ENCODE peak calls at places on chromosomes 7 and 10, in five cellular contexts. One of them, this sample, is unnamed.

GRCh38 chr7:34453150-34453549 is 204.9 kb upstream of the NPSR1 start:
- DNase-seq in HuH-7.5: no peak
- DNase-seq in stimulated activated CD4-positive, alpha-beta T cell treated with anti-CD3 and anti-CD28 coated beads, Interleukin-4, amount 100 ng/mL, for 48 hours: no peak
- DNase-seq in mucosa of gallbladder: no peak
- DNase-seq in RPMI7951: peak; percentile 61
- DNase-seq in this sample: no peak

GRCh38 chr7:94514917-94515316 is 5.3 kb downstream of the CASD1 start:
- DNase-seq in HuH-7.5: no peak
- DNase-seq in stimulated activated CD4-positive, alpha-beta T cell treated with anti-CD3 and anti-CD28 coated beads, Interleukin-4, amount 100 ng/mL, for 48 hours: no peak
- DNase-seq in mucosa of gallbladder: no peak
- DNase-seq in RPMI7951: no peak
- DNase-seq in this sample: no peak

GRCh38 chr7:129845178-129845971 is 107.4 kb downstream of the UBE2H start:
- DNase-seq in HuH-7.5: no peak
- DNase-seq in stimulated activated CD4-positive, alpha-beta T cell treated with anti-CD3 and anti-CD28 coated beads, Interleukin-4, amount 100 ng/mL, for 48 hours: no peak
- DNase-seq in mucosa of gallbladder: no peak
- DNase-seq in RPMI7951: peak; percentile 92
- DNase-seq in this sample: no peak

GRCh38 chr7:80127412-80128150 is 7.0 kb upstream of the GNAI1 start:
- DNase-seq in HuH-7.5: peak; percentile 15
- DNase-seq in stimulated activated CD4-positive, alpha-beta T cell treated with anti-CD3 and anti-CD28 coated beads, Interleukin-4, amount 100 ng/mL, for 48 hours: no peak
- DNase-seq in mucosa of gallbladder: peak; percentile 23
- DNase-seq in RPMI7951: no peak
- DNase-seq in this sample: no peak

GRCh38 chr10:43202224-43202656 is 64.0 kb downstream of the CSGALNACT2 start:
- DNase-seq in HuH-7.5: no peak
- DNase-seq in stimulated activated CD4-positive, alpha-beta T cell treated with anti-CD3 and anti-CD28 coated beads, Interleukin-4, amount 100 ng/mL, for 48 hours: peak; percentile 57
- DNase-seq in mucosa of gallbladder: no peak
- DNase-seq in RPMI7951: no peak
- DNase-seq in this sample: no peak

GRCh38 chr10:24046060-24046459 is 162.9 kb upstream of the KIAA1217 start:
- DNase-seq in HuH-7.5: no peak
- DNase-seq in stimulated activated CD4-positive, alpha-beta T cell treated with anti-CD3 and anti-CD28 coated beads, Interleukin-4, amount 100 ng/mL, for 48 hours: no peak
- DNase-seq in mucosa of gallbladder: no peak
- DNase-seq in RPMI7951: no peak
- DNase-seq in this sample: no peak

GRCh38 chr10:3248526-3249255 is 76.1 kb upstream of the PITRM1 start:
- DNase-seq in HuH-7.5: no peak
- DNase-seq in stimulated activated CD4-positive, alpha-beta T cell treated with anti-CD3 and anti-CD28 coated beads, Interleukin-4, amount 100 ng/mL, for 48 hours: no peak
- DNase-seq in mucosa of gallbladder: peak; percentile 26
- DNase-seq in RPMI7951: peak; percentile 96
- DNase-seq in this sample: no peak

GRCh38 chr10:7388602-7389001 is 22.2 kb downstream of the SFMBT2 start:
- DNase-seq in HuH-7.5: no peak
- DNase-seq in stimulated activated CD4-positive, alpha-beta T cell treated with anti-CD3 and anti-CD28 coated beads, Interleukin-4, amount 100 ng/mL, for 48 hours: no peak
- DNase-seq in mucosa of gallbladder: no peak
- DNase-seq in RPMI7951: no peak
- DNase-seq in this sample: no peak